ENCODE peak calls at places on chromosomes 3 and 15, in nine cellular contexts. S is breast epithelium, P is transverse colon, L is suprapubic skin, H is GM12878, A is stomach, M is upper lobe of left lung, F is vagina, W is esophagus muscularis mucosa. G is an unnamed sample.

GRCh38 chr15:78177447-78177873 is 28.3 kb downstream of the IDH3A start:
- DNase-seq in S (no peak), P (peak), L (no peak), H (no peak), A (peak), M (peak), F (no peak), W (no peak), G (no peak)

GRCh38 chr15:77483426-77483825 is 62.7 kb downstream of the HMG20A start:
- DNase-seq in S (no peak), P (no peak), L (no peak), H (no peak), A (no peak), M (no peak), F (no peak), W (no peak), G (no peak)

GRCh38 chr3:188207941-188208750 is 54.2 kb downstream of the LPP start:
- DNase-seq in S (no peak), P (no peak), L (no peak), H (no peak), A (no peak), M (no peak), F (no peak), W (no peak), G (no peak)

GRCh38 chr15:42007386-42007785 is 13.5 kb downstream of the PLA2G4E start:
- DNase-seq in S (no peak), P (no peak), L (no peak), H (no peak), A (no peak), M (no peak), F (no peak), W (no peak), G (no peak)

GRCh38 chr3:30353711-30354467 is 252.5 kb upstream of the TGFBR2 start:
- DNase-seq in S (no peak), P (peak), L (no peak), H (peak), A (no peak), M (no peak), F (no peak), W (no peak), G (no peak)

GRCh38 chr3:181103605-181104004 is 114.1 kb upstream of the DNAJC19 start:
- DNase-seq in S (no peak), P (no peak), L (no peak), H (no peak), A (no peak), M (no peak), F (no peak), W (no peak), G (no peak)

GRCh38 chr3:149340310-149340933 is 7.0 kb upstream of the TM4SF18 start:
- DNase-seq in S (no peak), P (no peak), L (no peak), H (no peak), A (no peak), M (no peak), F (no peak), W (no peak), G (no peak)

GRCh38 chr3:41053220-41053619 is 146.1 kb upstream of the CTNNB1 start:
- DNase-seq in S (no peak), P (no peak), L (no peak), H (no peak), A (no peak), M (no peak), F (peak), W (no peak), G (no peak)

GRCh38 chr3:61574854-61575253 is 13.5 kb downstream of the PTPRG start:
- DNase-seq in S (no peak), P (no peak), L (no peak), H (no peak), A (no peak), M (no peak), F (no peak), W (no peak), G (no peak)

GRCh38 chr3:29949131-29949530 is 657.3 kb upstream of the TGFBR2 start:
- DNase-seq in S (no peak), P (no peak), L (no peak), H (no peak), A (no peak), M (no peak), F (no peak), W (no peak), G (no peak)

GRCh38 chr3:31132132-31132769 is 237.8 kb upstream of the GADL1 start:
- DNase-seq in S (no peak), P (no peak), L (no peak), H (peak), A (no peak), M (no peak), F (no peak), W (no peak), G (no peak)

GRCh38 chr3:128442949-128443348 is 23.7 kb downstream of the DNAJB8 start:
- DNase-seq in S (no peak), P (no peak), L (no peak), H (no peak), A (no peak), M (no peak), F (no peak), W (no peak), G (no peak)

GRCh38 chr15:73375755-73376305 is 7.1 kb upstream of the HCN4 start:
- DNase-seq in S (no peak), P (no peak), L (no peak), H (no peak), A (no peak), M (no peak), F (no peak), W (no peak), G (no peak)

GRCh38 chr3:149352556-149352955 is 19.1 kb upstream of the TM4SF18 start:
- DNase-seq in S (no peak), P (peak), L (peak), H (no peak), A (peak), M (peak), F (no peak), W (no peak), G (peak)

GRCh38 chr15:70328137-70329115 is 230.7 kb upstream of the TLE3 start:
- DNase-seq in S (no peak), P (peak), L (no peak), H (no peak), A (no peak), M (no peak), F (no peak), W (no peak), G (peak)

GRCh38 chr15:63018639-63019038 is 23.9 kb upstream of the TPM1 start:
- DNase-seq in S (no peak), P (no peak), L (no peak), H (no peak), A (no peak), M (no peak), F (no peak), W (no peak), G (no peak)

DNA sequence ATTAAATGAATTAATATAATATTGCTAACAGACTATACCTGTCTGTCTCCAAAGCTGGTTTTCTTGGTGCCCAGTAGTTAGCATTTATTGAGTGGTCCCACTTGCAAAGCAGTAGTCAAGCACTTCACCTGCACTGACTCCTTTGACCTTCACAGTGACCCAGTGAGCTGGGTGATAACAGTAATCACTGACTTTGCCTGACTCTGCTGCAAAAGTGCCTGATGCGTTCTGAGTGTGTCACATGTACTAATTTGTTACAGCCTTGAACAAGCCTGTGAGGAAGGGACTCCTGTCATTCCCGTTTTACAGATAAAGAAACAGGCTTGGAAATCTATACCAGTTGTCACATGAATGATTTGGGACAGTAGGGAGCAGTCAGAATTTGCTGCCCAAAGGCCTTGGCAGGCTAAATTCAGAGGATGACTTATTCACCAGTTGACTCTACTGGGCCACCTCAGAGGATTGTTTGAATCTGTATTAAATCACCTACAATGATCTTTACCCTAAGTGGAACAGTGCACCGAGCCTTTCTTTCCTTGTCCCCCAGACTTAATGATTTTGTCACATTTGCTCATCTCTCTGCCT is 116.6 kb upstream of the PLXNA1 start:
- DNase-seq in S (no peak), P (no peak), L (peak), H (no peak), A (no peak), M (no peak), F (no peak), W (no peak), G (no peak)
- TF ChIP-seq POLR2AphosphoS5 in S (no peak), P (no peak), L (no peak), H (no peak), A (no peak), M (no peak), F (no peak), W (no peak), G (no peak)

GRCh38 chr15:75649045-75649761 is 1.5 kb downstream of the SNX33 start:
- DNase-seq in S (no peak), P (no peak), L (no peak), H (no peak), A (no peak), M (no peak), F (no peak), W (no peak), G (peak)

GRCh38 chr15:75648156-75649000 is 666 bp downstream of the SNX33 start:
- DNase-seq in S (no peak), P (peak), L (no peak), H (no peak), A (peak), M (peak), F (no peak), W (no peak), G (peak)

GRCh38 chr15:75647370-75648155 is at the start of gene SNX33:
- DNase-seq in S (peak), P (peak), L (peak), H (no peak), A (peak), M (peak), F (no peak), W (no peak), G (peak)

GRCh38 chr15:75646112-75646943 is 1.4 kb upstream of the SNX33 start:
- DNase-seq in S (no peak), P (no peak), L (no peak), H (no peak), A (no peak), M (no peak), F (no peak), W (no peak), G (no peak)

GRCh38 chr15:75646944-75647364 is 758 bp upstream of the SNX33 start:
- DNase-seq in S (peak), P (peak), L (no peak), H (no peak), A (peak), M (no peak), F (no peak), W (no peak), G (peak)
- TF ChIP-seq CTCF in S (no peak), P (no peak), L (no peak), H (no peak), A (no peak), M (no peak), F (no peak), W (no peak), G (no peak)

DNA sequence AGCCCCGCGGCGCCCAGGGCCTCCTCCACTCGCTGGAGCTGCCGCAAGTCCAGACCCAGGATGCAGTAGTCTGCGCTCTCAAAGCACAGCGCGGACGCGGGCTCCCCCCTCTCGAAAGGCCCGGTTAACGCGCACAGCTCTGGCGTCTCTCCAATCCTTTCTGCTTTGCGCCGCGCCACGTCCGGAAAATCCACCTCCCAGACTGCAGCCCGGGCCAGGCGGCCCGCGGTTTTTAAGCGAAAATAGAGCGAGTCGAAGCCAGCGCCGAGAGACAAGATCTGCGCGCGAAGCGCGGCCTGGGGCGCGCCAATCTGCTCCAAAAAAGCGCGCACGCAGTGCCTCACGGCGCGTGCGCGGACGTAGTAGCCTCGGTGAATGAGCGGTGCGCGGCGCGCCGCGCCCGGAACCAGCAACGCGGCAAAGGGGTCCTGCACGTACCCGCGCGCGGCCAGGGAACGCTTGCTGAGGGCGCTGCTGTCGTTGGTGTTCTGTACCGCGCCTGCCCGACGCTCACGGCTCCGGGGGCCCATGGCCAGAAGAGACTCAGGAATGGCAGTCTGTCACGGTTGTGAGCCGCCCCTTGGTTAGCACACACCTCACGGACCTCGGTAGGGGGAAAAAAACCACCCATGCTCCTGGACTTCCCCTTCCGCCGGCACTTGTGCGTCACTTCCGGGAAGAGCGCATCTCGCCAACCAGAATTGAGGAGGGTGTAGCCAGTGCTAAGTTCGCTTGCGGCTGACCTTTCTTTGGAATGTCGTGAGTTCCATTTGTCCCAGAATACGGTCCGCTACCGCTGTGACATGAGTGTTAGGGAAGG is at the start of gene LCMT2:
- DNase-seq in S (peak), P (peak), L (peak), H (peak), A (peak), M (peak), F (no peak), W (peak), G (peak)
- TF ChIP-seq POLR2A in S (no peak), P (peak), L (no peak), H (peak), A (no peak), M (peak), F (no peak), W (no peak), G (peak)

GRCh38 chr3:38117748-38118420 is 19.0 kb downstream of the ACAA1 start:
- DNase-seq in S (peak), P (peak), L (no peak), H (peak), A (peak), M (no peak), F (no peak), W (no peak), G (peak)
- TF ChIP-seq POLR2AphosphoS5 in S (no peak), P (no peak), L (no peak), H (peak), A (peak), M (no peak), F (no peak), W (no peak), G (no peak)

DNA sequence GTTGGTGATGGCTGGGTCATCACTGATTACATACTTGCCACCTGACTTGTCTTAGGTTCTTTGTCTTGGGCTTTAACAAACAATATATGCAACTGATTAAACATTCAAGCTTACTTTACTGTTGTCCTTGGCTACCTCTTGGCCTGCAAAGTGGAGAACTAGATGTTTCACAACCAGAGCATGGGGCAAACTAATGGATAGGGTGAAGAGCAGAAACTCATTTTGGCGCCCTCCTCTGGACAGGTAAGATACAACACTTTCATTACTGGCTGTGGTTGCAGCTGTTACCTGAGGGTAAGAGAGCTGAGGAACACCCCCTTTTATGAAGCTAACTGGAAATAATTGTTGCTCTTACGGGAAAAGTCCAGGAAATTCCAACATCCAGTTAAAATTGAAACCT is 262.1 kb downstream of the NAALADL2 start:
- DNase-seq in S (no peak), P (peak), L (no peak), H (no peak), A (peak), M (no peak), F (no peak), W (no peak), G (no peak)
- TF ChIP-seq CTCF in S (no peak), P (peak), L (no peak), H (peak), A (peak), M (peak), F (no peak), W (no peak), G (no peak)